ENCODE peak calls at places on chromosomes 5 and 9, in six cellular contexts. N is transverse colon, R is breast epithelium, Q is tibial nerve, F is HCT116, C is A549. A is an unnamed sample. For H3K4me1, the result is how much of the 10 kb centered on the place peaks cover.

GRCh38 chr5:180825768-180826525 is 23.3 kb upstream of the MGAT1 start:
- DNase-seq in N (peak), R (peak), Q (peak), F (no peak), C (no peak), A (peak)

GRCh38 chr5:42636946-42637345 is 119.7 kb upstream of the CCDC152 start:
- DNase-seq in N (no peak), R (no peak), Q (no peak), F (no peak), C (no peak), A (no peak)

GRCh38 chr9:109781541-109782197 is 1.7 kb downstream of the PALM2AKAP2 start:
- DNase-seq in N (no peak), R (no peak), Q (no peak), F (no peak), C (no peak), A (peak)

GRCh38 chr5:58153255-58153654 is 306.6 kb downstream of the PLK2 start:
- DNase-seq in N (no peak), R (no peak), Q (no peak), F (no peak), C (peak), A (no peak)

GRCh38 chr5:157778121-157778805 is 34.8 kb downstream of the LSM11 start:
- DNase-seq in N (peak), R (no peak), Q (no peak), F (peak), C (no peak), A (no peak)

GRCh38 chr9:126107736-126108135 is 218.9 kb upstream of the MVB12B start:
- DNase-seq in N (no peak), R (no peak), Q (no peak), F (no peak), C (no peak), A (no peak)

GRCh38 chr9:116365056-116365471 is 211.5 kb downstream of the PAPPA start:
- DNase-seq in N (peak), R (no peak), Q (no peak), F (no peak), C (no peak), A (no peak)

GRCh38 chr9:121299467-121300282 is 31.7 kb downstream of the GSN start:
- DNase-seq in N (peak), R (peak), Q (peak), F (no peak), C (no peak), A (no peak)

GRCh38 chr5:1570975-1571374 is 47.2 kb upstream of the LPCAT1 start:
- DNase-seq in N (peak), R (no peak), Q (no peak), F (no peak), C (no peak), A (no peak)

GRCh38 chr5:119420173-119420572 is 32.1 kb upstream of the HSD17B4 start:
- DNase-seq in N (no peak), R (peak), Q (no peak), F (no peak), C (no peak), A (no peak)

GRCh38 chr9:108310202-108310601 is 545.6 kb downstream of the ACTL7B start:
- DNase-seq in N (no peak), R (no peak), Q (no peak), F (no peak), C (no peak), A (no peak)

GRCh38 chr5:40796487-40796889 is 1.7 kb downstream of the PRKAA1 start:
- DNase-seq in N (no peak), R (no peak), Q (peak), F (no peak), C (peak), A (no peak)

GRCh38 chr9:31799953-31800609 is 584.4 kb upstream of the ACO1 start:
- DNase-seq in N (no peak), R (no peak), Q (no peak), F (peak), C (peak), A (no peak)

GRCh38 chr9:130010151-130010988 is 32.6 kb downstream of the FNBP1 start:
- DNase-seq in N (peak), R (no peak), Q (no peak), F (no peak), C (no peak), A (no peak)

GRCh38 chr5:10235350-10235749 is 14.3 kb downstream of the ATPSCKMT start:
- DNase-seq in N (no peak), R (no peak), Q (no peak), F (peak), C (peak), A (no peak)

GRCh38 chr9:13575558-13575957 is 296.1 kb upstream of the MPDZ start:
- DNase-seq in N (no peak), R (no peak), Q (no peak), F (no peak), C (no peak), A (no peak)

GRCh38 chr5:180395540-180396274 is 42.6 kb upstream of the GFPT2 start:
- DNase-seq in N (no peak), R (no peak), Q (no peak), F (no peak), C (peak), A (no peak)

GRCh38 chr9:17938256-17938655 is 359.4 kb downstream of the SH3GL2 start:
- DNase-seq in N (no peak), R (no peak), Q (no peak), F (no peak), C (no peak), A (no peak)

GRCh38 chr9:98783518-98784226 is 12.7 kb downstream of the ANKS6 start:
- DNase-seq in N (no peak), R (no peak), Q (no peak), F (no peak), C (no peak), A (peak)

GRCh38 chr9:134818000-134818568 is 62.5 kb upstream of the FCN2 start:
- DNase-seq in N (no peak), R (no peak), Q (no peak), F (no peak), C (no peak), A (no peak)

GRCh38 chr5:177077335-177077734 is 9.4 kb upstream of the FGFR4 start:
- DNase-seq in N (no peak), R (no peak), Q (no peak), F (no peak), C (no peak), A (no peak)

GRCh38 chr9:125523681-125524080 is 183.3 kb downstream of the MAPKAP1 start:
- DNase-seq in N (no peak), R (no peak), Q (no peak), F (no peak), C (no peak), A (no peak)

GRCh38 chr5:139416651-139417050 is 12.8 kb upstream of the SPATA24 start:
- DNase-seq in N (peak), R (no peak), Q (no peak), F (no peak), C (no peak), A (no peak)

GRCh38 chr9:71681708-71682268 is 86.5 kb downstream of the CEMIP2 start:
- DNase-seq in N (peak), R (no peak), Q (no peak), F (peak), C (peak), A (peak)

DNA sequence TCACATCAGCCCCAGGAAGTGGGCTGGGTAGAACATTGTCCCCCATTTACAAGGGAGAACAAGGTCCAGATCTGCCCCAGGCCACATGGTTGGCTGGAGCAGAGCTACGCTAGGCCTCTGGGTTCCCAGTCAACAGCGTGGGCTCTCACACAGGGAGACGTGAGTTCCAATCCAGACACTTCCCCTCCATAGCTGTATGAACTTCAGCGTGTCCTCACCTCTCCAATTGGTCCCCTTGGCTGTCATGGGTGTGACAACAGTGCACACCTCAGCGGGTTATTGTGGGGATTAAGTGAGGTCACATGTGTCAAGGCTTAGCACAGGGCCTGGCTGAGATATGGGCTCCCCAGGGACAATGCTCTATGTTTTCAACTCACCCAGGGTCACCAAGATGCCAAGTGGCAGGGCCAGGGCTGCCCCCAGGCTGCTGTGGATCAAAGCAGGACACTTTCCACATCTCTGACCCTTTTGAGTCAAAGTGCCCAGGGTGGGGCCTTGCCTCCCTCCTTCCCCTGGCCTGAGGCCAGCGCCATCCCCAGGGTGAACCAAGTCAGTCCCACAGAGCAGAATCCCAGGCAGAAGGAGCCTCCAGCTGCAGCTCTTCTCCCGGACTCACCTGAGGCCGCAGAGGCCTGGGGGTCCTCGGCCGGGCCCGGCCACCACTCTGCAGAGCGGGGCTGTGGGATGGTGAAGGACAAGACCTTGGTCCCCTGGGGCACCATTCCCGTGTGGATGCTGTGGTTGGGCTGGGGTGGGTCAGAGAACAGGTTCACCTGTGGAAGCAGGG is 19.8 kb downstream of the AKNA start:
- DNase-seq in N (no peak), R (no peak), Q (no peak), F (no peak), C (no peak), A (no peak)
- TF ChIP-seq POLR2A in N (no peak), R (no peak), Q (no peak), F (no peak), C (no peak), A (no peak)

GRCh38 chr5:126967808-126968466 is 62.4 kb downstream of the MARCHF3 start:
- DNase-seq in N (no peak), R (no peak), Q (no peak), F (no peak), C (no peak), A (no peak)
- H3K4me1 ChIP-seq in N (under half), R (under half), Q (under half), F (under half), C (under half), A (under half)

GRCh38 chr5:14156611-14157493 is 13.7 kb downstream of the TRIO start:
- DNase-seq in N (no peak), R (no peak), Q (peak), F (peak), C (peak), A (no peak)

GRCh38 chr5:14155730-14156129 is 12.6 kb downstream of the TRIO start:
- DNase-seq in N (no peak), R (no peak), Q (no peak), F (no peak), C (no peak), A (no peak)

GRCh38 chr5:14155075-14155474 is 11.9 kb downstream of the TRIO start:
- DNase-seq in N (no peak), R (no peak), Q (no peak), F (no peak), C (no peak), A (no peak)

GRCh38 chr5:14153071-14153864 is 10.1 kb downstream of the TRIO start:
- DNase-seq in N (no peak), R (no peak), Q (no peak), F (no peak), C (peak), A (no peak)

GRCh38 chr5:14153932-14154646 is 10.9 kb downstream of the TRIO start:
- DNase-seq in N (peak), R (peak), Q (peak), F (no peak), C (peak), A (peak)
- TF ChIP-seq POLR2A in N (no peak), R (no peak), Q (no peak), F (no peak), C (no peak), A (no peak)

GRCh38 chr9:713046-713445 is 128.5 kb upstream of the DMRT1 start:
- DNase-seq in N (no peak), R (no peak), Q (no peak), F (no peak), C (no peak), A (no peak)

GRCh38 chr9:711761-712523 is 129.6 kb upstream of the DMRT1 start:
- DNase-seq in N (no peak), R (no peak), Q (no peak), F (no peak), C (no peak), A (no peak)

GRCh38 chr9:708556-709432 is 132.7 kb upstream of the DMRT1 start:
- DNase-seq in N (no peak), R (no peak), Q (no peak), F (no peak), C (no peak), A (no peak)

GRCh38 chr9:712643-713042 is 128.9 kb upstream of the DMRT1 start:
- DNase-seq in N (no peak), R (no peak), Q (no peak), F (no peak), C (no peak), A (no peak)

GRCh38 chr9:710951-711745 is 130.3 kb upstream of the DMRT1 start:
- DNase-seq in N (no peak), R (no peak), Q (no peak), F (no peak), C (no peak), A (no peak)
- H3K4me1 ChIP-seq in N (under half), R (under half), Q (under half), F (under half), C (under half), A (half or more)

DNA sequence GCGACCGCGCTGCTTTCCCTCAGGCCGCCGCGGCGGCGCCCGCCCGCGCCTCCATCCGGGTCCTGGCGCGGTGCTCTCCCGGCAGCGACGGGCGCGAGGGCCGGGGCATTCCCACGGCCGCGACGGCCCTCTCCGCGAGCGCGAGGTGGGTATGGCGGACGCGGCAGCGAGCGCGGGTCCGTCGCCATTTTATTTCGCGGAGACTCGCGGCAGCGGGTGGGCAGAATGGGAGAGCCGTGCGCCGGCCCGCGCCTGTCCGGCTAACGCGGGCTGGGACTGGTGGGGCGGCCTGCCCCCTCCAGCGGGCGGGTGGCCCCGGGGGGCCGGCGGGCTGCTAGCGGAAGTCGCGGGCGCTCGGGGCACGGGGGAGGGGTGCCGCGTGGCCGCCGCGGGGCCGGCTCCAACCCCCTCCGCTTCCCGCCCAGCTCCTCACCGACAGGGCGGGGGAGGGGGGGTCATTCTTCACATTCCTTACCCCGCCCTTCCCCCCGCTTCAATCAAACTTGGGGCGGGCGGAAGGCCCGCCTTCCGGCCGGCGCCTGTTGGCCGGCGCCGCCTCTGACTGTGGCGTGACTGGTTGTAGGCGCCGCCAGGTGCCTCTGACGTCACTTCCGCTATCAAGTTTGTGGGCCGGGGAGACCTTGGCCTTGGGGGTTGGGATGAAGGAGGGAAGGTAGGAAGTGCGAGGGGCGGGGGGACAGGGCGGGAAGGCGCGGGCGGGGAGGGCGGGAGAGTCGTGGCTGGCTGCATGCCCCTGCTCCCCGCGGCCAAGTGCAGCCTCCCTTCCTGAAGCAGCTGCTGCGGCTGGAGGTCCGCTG is 82.2 kb downstream of the PTPDC1 start:
- DNase-seq in N (peak), R (peak), Q (peak), F (peak), C (peak), A (peak)
- TF ChIP-seq POLR2A in N (peak), R (peak), Q (peak), F (peak), C (peak), A (peak)

DNA sequence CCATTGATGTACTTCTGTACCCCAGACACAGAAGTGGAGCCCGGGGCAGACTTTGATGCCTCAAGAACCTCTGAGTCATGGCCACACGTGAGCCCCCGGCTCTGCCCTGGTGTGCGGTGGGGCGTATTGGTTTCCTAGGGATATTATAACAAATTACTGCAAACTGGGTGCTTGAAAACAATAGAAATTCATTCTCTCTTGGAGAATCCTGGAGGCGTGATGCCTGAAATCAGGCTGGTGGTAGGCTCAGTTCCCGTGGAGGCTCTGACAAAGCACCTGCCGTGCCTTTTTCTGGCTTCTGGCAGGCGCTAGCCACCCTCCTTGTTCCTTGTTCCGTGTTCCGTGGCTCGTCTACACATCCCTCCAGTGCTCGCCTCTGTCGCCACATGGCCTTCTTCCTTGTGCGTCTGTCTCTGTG is 24.2 kb downstream of the NEK6 start:
- DNase-seq in N (peak), R (no peak), Q (no peak), F (no peak), C (no peak), A (no peak)
- H3K4me1 ChIP-seq in N (half or more), R (under half), Q (half or more), F (under half), C (half or more), A (half or more)

DNA sequence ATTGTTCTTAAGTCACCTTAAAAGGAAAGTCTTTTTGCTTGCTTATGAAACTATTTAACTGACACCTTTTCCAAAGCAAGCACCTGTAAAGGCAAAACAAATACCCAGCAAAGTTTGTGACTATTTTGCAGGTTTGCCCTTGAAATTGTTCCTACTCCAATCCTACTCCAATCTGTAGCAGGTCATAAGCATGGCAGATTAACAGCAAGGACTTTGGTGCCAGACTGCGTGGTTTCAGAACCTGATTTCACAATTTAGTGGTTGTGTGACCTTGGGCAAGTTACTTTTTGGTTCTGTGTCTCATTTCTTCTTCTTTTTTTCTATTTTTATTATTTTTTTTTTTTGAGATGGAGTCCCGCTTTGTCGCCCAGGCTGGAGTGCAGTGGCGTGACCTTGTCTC is 282.1 kb downstream of the RFX3 start:
- DNase-seq in N (no peak), R (no peak), Q (no peak), F (no peak), C (no peak), A (no peak)
- TF ChIP-seq POLR2A in N (no peak), R (no peak), Q (no peak), F (no peak), C (no peak), A (no peak)

DNA sequence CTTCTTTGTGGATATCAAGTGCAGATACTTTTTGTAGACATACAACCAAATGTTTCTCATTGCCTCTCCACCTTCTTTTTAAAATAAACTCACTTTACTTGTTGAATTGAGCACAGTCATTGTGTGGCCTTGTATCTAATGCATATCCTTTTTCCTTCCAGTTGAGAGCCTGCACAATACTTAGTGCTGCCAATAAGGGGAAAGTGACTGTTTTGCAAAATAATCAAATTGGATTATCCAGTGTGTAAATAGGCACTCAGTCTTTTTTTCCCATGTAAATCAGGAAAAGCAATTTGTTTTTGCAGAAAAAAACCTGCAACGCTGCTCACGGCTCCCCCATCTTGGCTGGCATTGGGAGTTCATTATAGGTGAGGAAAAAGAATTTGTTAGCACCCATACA is 299.8 kb downstream of the CSNK1G3 start:
- DNase-seq in N (no peak), R (no peak), Q (no peak), F (no peak), C (no peak), A (no peak)
- H3K4me1 ChIP-seq in N (under half), R (under half), Q (under half), F (under half), C (under half), A (half or more)

DNA sequence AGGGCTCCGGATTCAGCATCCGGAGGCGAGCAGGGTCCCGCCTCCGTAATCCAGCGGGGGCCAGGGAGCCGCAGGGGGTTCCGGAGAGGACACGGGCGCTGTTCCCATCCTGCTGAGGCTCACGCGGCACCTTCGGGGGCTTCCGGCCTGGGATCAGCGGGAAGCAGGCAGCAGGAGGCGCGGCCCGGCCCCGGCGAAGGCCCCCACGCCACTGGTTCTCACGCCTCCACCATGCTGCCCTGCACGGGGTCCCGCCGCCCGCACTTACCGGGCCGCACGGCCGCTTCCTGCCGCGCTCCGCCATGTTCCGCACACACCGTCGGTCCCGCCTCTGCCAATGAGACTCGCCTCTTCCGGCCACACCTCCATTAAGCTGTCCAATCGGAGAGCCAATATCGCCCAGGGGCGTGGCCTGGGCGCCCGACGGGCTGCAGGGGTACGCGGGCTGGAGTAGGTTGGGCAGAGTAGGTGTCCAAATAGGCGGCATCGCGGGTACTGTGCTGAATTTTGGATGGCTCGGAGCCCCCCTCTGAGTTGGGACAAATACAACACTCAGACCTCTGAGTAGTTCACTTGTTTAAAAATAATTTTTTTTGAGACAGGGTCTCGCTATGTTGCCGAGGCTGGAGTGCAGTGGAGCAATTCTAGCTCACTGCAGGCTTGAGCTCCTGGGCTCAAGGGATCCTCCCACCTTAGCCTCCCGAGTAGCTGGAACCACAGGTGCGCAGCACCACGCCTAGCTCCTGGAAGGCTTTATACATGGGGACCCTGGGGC is at the start of gene SPOUT1:
- DNase-seq in N (peak), R (peak), Q (peak), F (peak), C (peak), A (peak)
- TF ChIP-seq POLR2A in N (peak), R (no peak), Q (peak), F (peak), C (peak), A (no peak)

GRCh38 chr5:175261098-175261497 is 182.9 kb downstream of the DRD1 start:
- DNase-seq in N (no peak), R (no peak), Q (no peak), F (no peak), C (no peak), A (peak)
- H3K4me1 ChIP-seq in N (under half), R (under half), Q (under half), F (under half), C (under half), A (under half)